ENCODE peak calls at places on chromosomes 12 and 14, in ten cellular contexts. One of them, this sample, is unnamed.

GRCh38 chr14:37819155-37820015 is 224.0 kb downstream of the TTC6 start:
- DNase-seq in mucosa of descending colon: no peak
- DNase-seq in GM19239: no peak
- DNase-seq in NCI-H1417: no peak
- DNase-seq in GM06990: no peak
- DNase-seq in astrocyte of the spinal cord: peak; percentile 71
- DNase-seq in CD8-positive, alpha-beta T cell: no peak
- DNase-seq in BJ: peak; percentile 16
- DNase-seq in body of pancreas: no peak
- DNase-seq in activated CD8-positive, alpha-beta memory T cell treated with anti-CD3 and anti-CD28 coated beads for 48 hours: no peak
- DNase-seq in this sample: peak; percentile 50

GRCh38 chr12:94621662-94622359 is 28.5 kb downstream of the TMCC3 start:
- DNase-seq in mucosa of descending colon: no peak
- DNase-seq in GM19239: peak; percentile 52
- DNase-seq in NCI-H1417: peak; percentile 13
- DNase-seq in GM06990: peak; percentile 74
- DNase-seq in astrocyte of the spinal cord: peak; percentile 37
- DNase-seq in CD8-positive, alpha-beta T cell: no peak
- DNase-seq in BJ: no peak
- DNase-seq in body of pancreas: no peak
- DNase-seq in activated CD8-positive, alpha-beta memory T cell treated with anti-CD3 and anti-CD28 coated beads for 48 hours: no peak
- DNase-seq in this sample: no peak

GRCh38 chr14:68210729-68211299 is 391.2 kb downstream of the RAD51B start:
- DNase-seq in mucosa of descending colon: no peak
- DNase-seq in GM19239: peak; percentile 52
- DNase-seq in NCI-H1417: no peak
- DNase-seq in GM06990: peak; percentile 82
- DNase-seq in astrocyte of the spinal cord: peak; percentile 94
- DNase-seq in CD8-positive, alpha-beta T cell: no peak
- DNase-seq in BJ: peak; percentile 99
- DNase-seq in body of pancreas: no peak
- DNase-seq in activated CD8-positive, alpha-beta memory T cell treated with anti-CD3 and anti-CD28 coated beads for 48 hours: peak; percentile 9
- DNase-seq in this sample: peak; percentile 93

GRCh38 chr14:101128478-101129450 is 225.2 kb upstream of the RTL1 start:
- DNase-seq in mucosa of descending colon: no peak
- DNase-seq in GM19239: no peak
- DNase-seq in NCI-H1417: no peak
- DNase-seq in GM06990: no peak
- DNase-seq in astrocyte of the spinal cord: no peak
- DNase-seq in CD8-positive, alpha-beta T cell: no peak
- DNase-seq in BJ: no peak
- DNase-seq in body of pancreas: peak; percentile 6
- DNase-seq in activated CD8-positive, alpha-beta memory T cell treated with anti-CD3 and anti-CD28 coated beads for 48 hours: no peak
- DNase-seq in this sample: no peak

GRCh38 chr14:64817631-64818030 is 62.1 kb downstream of the SPTB start:
- DNase-seq in mucosa of descending colon: no peak
- DNase-seq in GM19239: no peak
- DNase-seq in NCI-H1417: no peak
- DNase-seq in GM06990: no peak
- DNase-seq in astrocyte of the spinal cord: no peak
- DNase-seq in CD8-positive, alpha-beta T cell: no peak
- DNase-seq in BJ: no peak
- DNase-seq in body of pancreas: no peak
- DNase-seq in activated CD8-positive, alpha-beta memory T cell treated with anti-CD3 and anti-CD28 coated beads for 48 hours: no peak
- DNase-seq in this sample: no peak

GRCh38 chr12:99232324-99232723 is 415.2 kb upstream of the GARIN6 start:
- DNase-seq in mucosa of descending colon: no peak
- DNase-seq in GM19239: no peak
- DNase-seq in NCI-H1417: peak; percentile 96
- DNase-seq in GM06990: no peak
- DNase-seq in astrocyte of the spinal cord: no peak
- DNase-seq in CD8-positive, alpha-beta T cell: no peak
- DNase-seq in BJ: no peak
- DNase-seq in body of pancreas: no peak
- DNase-seq in activated CD8-positive, alpha-beta memory T cell treated with anti-CD3 and anti-CD28 coated beads for 48 hours: no peak
- DNase-seq in this sample: no peak

GRCh38 chr12:21248679-21249078 is 86.0 kb downstream of the SLCO1A2 start:
- DNase-seq in mucosa of descending colon: no peak
- DNase-seq in GM19239: no peak
- DNase-seq in NCI-H1417: peak; percentile 44
- DNase-seq in GM06990: no peak
- DNase-seq in astrocyte of the spinal cord: peak; percentile 18
- DNase-seq in CD8-positive, alpha-beta T cell: no peak
- DNase-seq in BJ: no peak
- DNase-seq in body of pancreas: no peak
- DNase-seq in activated CD8-positive, alpha-beta memory T cell treated with anti-CD3 and anti-CD28 coated beads for 48 hours: no peak
- DNase-seq in this sample: no peak

GRCh38 chr12:18643673-18644072 is 94.1 kb downstream of the PLCZ1 start:
- DNase-seq in mucosa of descending colon: no peak
- DNase-seq in GM19239: no peak
- DNase-seq in NCI-H1417: no peak
- DNase-seq in GM06990: no peak
- DNase-seq in astrocyte of the spinal cord: peak; percentile 42
- DNase-seq in CD8-positive, alpha-beta T cell: no peak
- DNase-seq in BJ: no peak
- DNase-seq in body of pancreas: no peak
- DNase-seq in activated CD8-positive, alpha-beta memory T cell treated with anti-CD3 and anti-CD28 coated beads for 48 hours: no peak
- DNase-seq in this sample: no peak

GRCh38 chr12:6452908-6453630 is 1.2 kb downstream of the TAPBPL start:
- DNase-seq in mucosa of descending colon: peak; percentile 88
- DNase-seq in GM19239: no peak
- DNase-seq in NCI-H1417: peak; percentile 58
- DNase-seq in GM06990: no peak
- DNase-seq in astrocyte of the spinal cord: no peak
- DNase-seq in CD8-positive, alpha-beta T cell: no peak
- DNase-seq in BJ: no peak
- DNase-seq in body of pancreas: no peak
- DNase-seq in activated CD8-positive, alpha-beta memory T cell treated with anti-CD3 and anti-CD28 coated beads for 48 hours: no peak
- DNase-seq in this sample: no peak

GRCh38 chr12:14896477-14897184 is 11.0 kb upstream of the MGP start:
- DNase-seq in mucosa of descending colon: no peak
- DNase-seq in GM19239: no peak
- DNase-seq in NCI-H1417: no peak
- DNase-seq in GM06990: no peak
- DNase-seq in astrocyte of the spinal cord: peak; percentile 32
- DNase-seq in CD8-positive, alpha-beta T cell: no peak
- DNase-seq in BJ: no peak
- DNase-seq in body of pancreas: no peak
- DNase-seq in activated CD8-positive, alpha-beta memory T cell treated with anti-CD3 and anti-CD28 coated beads for 48 hours: no peak
- DNase-seq in this sample: no peak

GRCh38 chr14:41925409-41925808 is 318.7 kb downstream of the LRFN5 start:
- DNase-seq in mucosa of descending colon: no peak
- DNase-seq in GM19239: no peak
- DNase-seq in NCI-H1417: peak; percentile 71
- DNase-seq in GM06990: no peak
- DNase-seq in astrocyte of the spinal cord: peak; percentile 32
- DNase-seq in CD8-positive, alpha-beta T cell: no peak
- DNase-seq in BJ: no peak
- DNase-seq in body of pancreas: no peak
- DNase-seq in activated CD8-positive, alpha-beta memory T cell treated with anti-CD3 and anti-CD28 coated beads for 48 hours: no peak
- DNase-seq in this sample: no peak

GRCh38 chr12:115885040-115885439 is 392.5 kb downstream of the MED13L start:
- DNase-seq in mucosa of descending colon: no peak
- DNase-seq in GM19239: no peak
- DNase-seq in NCI-H1417: peak; percentile 55
- DNase-seq in GM06990: no peak
- DNase-seq in astrocyte of the spinal cord: no peak
- DNase-seq in CD8-positive, alpha-beta T cell: no peak
- DNase-seq in BJ: no peak
- DNase-seq in body of pancreas: no peak
- DNase-seq in activated CD8-positive, alpha-beta memory T cell treated with anti-CD3 and anti-CD28 coated beads for 48 hours: no peak
- DNase-seq in this sample: no peak

GRCh38 chr14:86481105-86481504 is 951.2 kb downstream of the FLRT2 start:
- DNase-seq in mucosa of descending colon: no peak
- DNase-seq in GM19239: no peak
- DNase-seq in NCI-H1417: no peak
- DNase-seq in GM06990: no peak
- DNase-seq in astrocyte of the spinal cord: no peak
- DNase-seq in CD8-positive, alpha-beta T cell: no peak
- DNase-seq in BJ: no peak
- DNase-seq in body of pancreas: no peak
- DNase-seq in activated CD8-positive, alpha-beta memory T cell treated with anti-CD3 and anti-CD28 coated beads for 48 hours: no peak
- DNase-seq in this sample: no peak

GRCh38 chr12:45547822-45548221 is 181.7 kb upstream of the ARID2 start:
- DNase-seq in mucosa of descending colon: no peak
- DNase-seq in GM19239: no peak
- DNase-seq in NCI-H1417: peak; percentile 17
- DNase-seq in GM06990: no peak
- DNase-seq in astrocyte of the spinal cord: peak; percentile 9
- DNase-seq in CD8-positive, alpha-beta T cell: no peak
- DNase-seq in BJ: no peak
- DNase-seq in body of pancreas: no peak
- DNase-seq in activated CD8-positive, alpha-beta memory T cell treated with anti-CD3 and anti-CD28 coated beads for 48 hours: no peak
- DNase-seq in this sample: no peak

GRCh38 chr12:70609203-70609602 is 28.0 kb downstream of the PTPRB start:
- DNase-seq in mucosa of descending colon: no peak
- DNase-seq in GM19239: no peak
- DNase-seq in NCI-H1417: peak; percentile 47
- DNase-seq in GM06990: no peak
- DNase-seq in astrocyte of the spinal cord: no peak
- DNase-seq in CD8-positive, alpha-beta T cell: no peak
- DNase-seq in BJ: no peak
- DNase-seq in body of pancreas: no peak
- DNase-seq in activated CD8-positive, alpha-beta memory T cell treated with anti-CD3 and anti-CD28 coated beads for 48 hours: no peak
- DNase-seq in this sample: no peak

GRCh38 chr12:14962797-14963196 is 1.4 kb upstream of the ARHGDIB start:
- DNase-seq in mucosa of descending colon: no peak
- DNase-seq in GM19239: no peak
- DNase-seq in NCI-H1417: no peak
- DNase-seq in GM06990: no peak
- DNase-seq in astrocyte of the spinal cord: no peak
- DNase-seq in CD8-positive, alpha-beta T cell: no peak
- DNase-seq in BJ: no peak
- DNase-seq in body of pancreas: no peak
- DNase-seq in activated CD8-positive, alpha-beta memory T cell treated with anti-CD3 and anti-CD28 coated beads for 48 hours: no peak
- DNase-seq in this sample: no peak

GRCh38 chr14:31864937-31865855 is 211.9 kb upstream of the ARHGAP5 start:
- DNase-seq in mucosa of descending colon: no peak
- DNase-seq in GM19239: no peak
- DNase-seq in NCI-H1417: no peak
- DNase-seq in GM06990: no peak
- DNase-seq in astrocyte of the spinal cord: no peak
- DNase-seq in CD8-positive, alpha-beta T cell: no peak
- DNase-seq in BJ: no peak
- DNase-seq in body of pancreas: no peak
- DNase-seq in activated CD8-positive, alpha-beta memory T cell treated with anti-CD3 and anti-CD28 coated beads for 48 hours: no peak
- DNase-seq in this sample: no peak

GRCh38 chr12:65742481-65742971 is 81.8 kb upstream of the HMGA2 start:
- DNase-seq in mucosa of descending colon: no peak
- DNase-seq in GM19239: no peak
- DNase-seq in NCI-H1417: no peak
- DNase-seq in GM06990: no peak
- DNase-seq in astrocyte of the spinal cord: peak; percentile 65
- DNase-seq in CD8-positive, alpha-beta T cell: no peak
- DNase-seq in BJ: no peak
- DNase-seq in body of pancreas: no peak
- DNase-seq in activated CD8-positive, alpha-beta memory T cell treated with anti-CD3 and anti-CD28 coated beads for 48 hours: no peak
- DNase-seq in this sample: no peak

GRCh38 chr12:128613821-128614220 is 209.9 kb downstream of the SLC15A4 start:
- DNase-seq in mucosa of descending colon: no peak
- DNase-seq in GM19239: no peak
- DNase-seq in NCI-H1417: peak; percentile 9
- DNase-seq in GM06990: no peak
- DNase-seq in astrocyte of the spinal cord: no peak
- DNase-seq in CD8-positive, alpha-beta T cell: no peak
- DNase-seq in BJ: no peak
- DNase-seq in body of pancreas: no peak
- DNase-seq in activated CD8-positive, alpha-beta memory T cell treated with anti-CD3 and anti-CD28 coated beads for 48 hours: no peak
- DNase-seq in this sample: no peak

GRCh38 chr14:72075649-72076334 is 143.6 kb downstream of the RGS6 start:
- DNase-seq in mucosa of descending colon: no peak
- DNase-seq in GM19239: no peak
- DNase-seq in NCI-H1417: no peak
- DNase-seq in GM06990: no peak
- DNase-seq in astrocyte of the spinal cord: no peak
- DNase-seq in CD8-positive, alpha-beta T cell: no peak
- DNase-seq in BJ: no peak
- DNase-seq in body of pancreas: no peak
- DNase-seq in activated CD8-positive, alpha-beta memory T cell treated with anti-CD3 and anti-CD28 coated beads for 48 hours: no peak
- DNase-seq in this sample: no peak

GRCh38 chr14:32808574-32809098 is 130.0 kb upstream of the NPAS3 start:
- DNase-seq in mucosa of descending colon: no peak
- DNase-seq in GM19239: no peak
- DNase-seq in NCI-H1417: peak; percentile 43
- DNase-seq in GM06990: no peak
- DNase-seq in astrocyte of the spinal cord: peak; percentile 76
- DNase-seq in CD8-positive, alpha-beta T cell: no peak
- DNase-seq in BJ: no peak
- DNase-seq in body of pancreas: peak; percentile 16
- DNase-seq in activated CD8-positive, alpha-beta memory T cell treated with anti-CD3 and anti-CD28 coated beads for 48 hours: no peak
- DNase-seq in this sample: peak; percentile 13

GRCh38 chr12:26027401-26027800 is 68.9 kb downstream of the RASSF8 start:
- DNase-seq in mucosa of descending colon: no peak
- DNase-seq in GM19239: no peak
- DNase-seq in NCI-H1417: no peak
- DNase-seq in GM06990: no peak
- DNase-seq in astrocyte of the spinal cord: no peak
- DNase-seq in CD8-positive, alpha-beta T cell: no peak
- DNase-seq in BJ: no peak
- DNase-seq in body of pancreas: no peak
- DNase-seq in activated CD8-positive, alpha-beta memory T cell treated with anti-CD3 and anti-CD28 coated beads for 48 hours: no peak
- DNase-seq in this sample: no peak

GRCh38 chr14:22218729-22219128 is 370.3 kb downstream of the DAD1 start:
- DNase-seq in mucosa of descending colon: no peak
- DNase-seq in GM19239: no peak
- DNase-seq in NCI-H1417: no peak
- DNase-seq in GM06990: no peak
- DNase-seq in astrocyte of the spinal cord: no peak
- DNase-seq in CD8-positive, alpha-beta T cell: no peak
- DNase-seq in BJ: no peak
- DNase-seq in body of pancreas: no peak
- DNase-seq in activated CD8-positive, alpha-beta memory T cell treated with anti-CD3 and anti-CD28 coated beads for 48 hours: no peak
- DNase-seq in this sample: no peak

GRCh38 chr12:9999016-9999415 is at the start of gene CLEC1B:
- DNase-seq in mucosa of descending colon: no peak
- DNase-seq in GM19239: no peak
- DNase-seq in NCI-H1417: no peak
- DNase-seq in GM06990: no peak
- DNase-seq in astrocyte of the spinal cord: no peak
- DNase-seq in CD8-positive, alpha-beta T cell: no peak
- DNase-seq in BJ: no peak
- DNase-seq in body of pancreas: no peak
- DNase-seq in activated CD8-positive, alpha-beta memory T cell treated with anti-CD3 and anti-CD28 coated beads for 48 hours: no peak
- DNase-seq in this sample: no peak

GRCh38 chr14:60647081-60647836 is 2.0 kb downstream of the SIX1 start:
- DNase-seq in mucosa of descending colon: peak; percentile 48
- DNase-seq in GM19239: no peak
- DNase-seq in NCI-H1417: peak; percentile 63
- DNase-seq in GM06990: no peak
- DNase-seq in astrocyte of the spinal cord: peak; percentile 61
- DNase-seq in CD8-positive, alpha-beta T cell: no peak
- DNase-seq in BJ: no peak
- DNase-seq in body of pancreas: no peak
- DNase-seq in activated CD8-positive, alpha-beta memory T cell treated with anti-CD3 and anti-CD28 coated beads for 48 hours: no peak
- DNase-seq in this sample: no peak

GRCh38 chr14:101461891-101462290 is 99.4 kb upstream of the DIO3 start:
- DNase-seq in mucosa of descending colon: no peak
- DNase-seq in GM19239: no peak
- DNase-seq in NCI-H1417: no peak
- DNase-seq in GM06990: no peak
- DNase-seq in astrocyte of the spinal cord: no peak
- DNase-seq in CD8-positive, alpha-beta T cell: no peak
- DNase-seq in BJ: no peak
- DNase-seq in body of pancreas: no peak
- DNase-seq in activated CD8-positive, alpha-beta memory T cell treated with anti-CD3 and anti-CD28 coated beads for 48 hours: no peak
- DNase-seq in this sample: no peak

GRCh38 chr14:69059658-69060648 is 80.9 kb upstream of the ACTN1 start:
- DNase-seq in mucosa of descending colon: no peak
- DNase-seq in GM19239: no peak
- DNase-seq in NCI-H1417: no peak
- DNase-seq in GM06990: no peak
- DNase-seq in astrocyte of the spinal cord: peak; percentile 96
- DNase-seq in CD8-positive, alpha-beta T cell: no peak
- DNase-seq in BJ: peak; percentile 96
- DNase-seq in body of pancreas: no peak
- DNase-seq in activated CD8-positive, alpha-beta memory T cell treated with anti-CD3 and anti-CD28 coated beads for 48 hours: no peak
- DNase-seq in this sample: peak; percentile 95

GRCh38 chr12:43760396-43760795 is 1.6 kb downstream of the IRAK4 start:
- DNase-seq in mucosa of descending colon: no peak
- DNase-seq in GM19239: no peak
- DNase-seq in NCI-H1417: no peak
- DNase-seq in GM06990: no peak
- DNase-seq in astrocyte of the spinal cord: no peak
- DNase-seq in CD8-positive, alpha-beta T cell: no peak
- DNase-seq in BJ: no peak
- DNase-seq in body of pancreas: peak; percentile 56
- DNase-seq in activated CD8-positive, alpha-beta memory T cell treated with anti-CD3 and anti-CD28 coated beads for 48 hours: no peak
- DNase-seq in this sample: no peak